ENCODE peak calls at places on chromosomes 7 and 10, in seven cellular contexts. One of them, this sample, is unnamed.

GRCh38 chr7:107045195-107045960 is 873 bp downstream of the PRKAR2B start:
- DNase-seq in H1: no peak
- DNase-seq in GM12878: no peak
- DNase-seq in HCT116: no peak
- DNase-seq in K562: peak
- DNase-seq in SK-N-SH: peak
- DNase-seq in HepG2: no peak
- DNase-seq in this sample: no peak

GRCh38 chr10:22505923-22506685 is 160.8 kb downstream of the SPAG6 start:
- DNase-seq in H1: no peak
- DNase-seq in GM12878: no peak
- DNase-seq in HCT116: no peak
- DNase-seq in K562: no peak
- DNase-seq in SK-N-SH: no peak
- DNase-seq in HepG2: no peak
- DNase-seq in this sample: no peak

GRCh38 chr10:102188298-102188940 is 36.2 kb downstream of the NOLC1 start:
- DNase-seq in H1: no peak
- DNase-seq in GM12878: no peak
- DNase-seq in HCT116: no peak
- DNase-seq in K562: no peak
- DNase-seq in SK-N-SH: no peak
- DNase-seq in HepG2: peak
- DNase-seq in this sample: no peak

GRCh38 chr10:63346015-63346441 is 119.7 kb downstream of the JMJD1C start:
- DNase-seq in H1: no peak
- DNase-seq in GM12878: no peak
- DNase-seq in HCT116: no peak
- DNase-seq in K562: no peak
- DNase-seq in SK-N-SH: no peak
- DNase-seq in HepG2: peak
- DNase-seq in this sample: no peak

GRCh38 chr7:30894866-30895408 is 16.7 kb upstream of the AQP1 start:
- DNase-seq in H1: no peak
- DNase-seq in GM12878: no peak
- DNase-seq in HCT116: no peak
- DNase-seq in K562: no peak
- DNase-seq in SK-N-SH: no peak
- DNase-seq in HepG2: no peak
- DNase-seq in this sample: no peak

GRCh38 chr7:95549818-95550529 is 46.3 kb downstream of the PDK4 start:
- DNase-seq in H1: no peak
- DNase-seq in GM12878: no peak
- DNase-seq in HCT116: peak
- DNase-seq in K562: peak
- DNase-seq in SK-N-SH: no peak
- DNase-seq in HepG2: no peak
- DNase-seq in this sample: peak

GRCh38 chr7:140304071-140304799 is 94.1 kb downstream of the SLC37A3 start:
- DNase-seq in H1: no peak
- DNase-seq in GM12878: peak
- DNase-seq in HCT116: no peak
- DNase-seq in K562: peak
- DNase-seq in SK-N-SH: peak
- DNase-seq in HepG2: peak
- DNase-seq in this sample: peak

GRCh38 chr7:156903232-156903909 is 10.4 kb upstream of the LMBR1 start:
- DNase-seq in H1: no peak
- DNase-seq in GM12878: no peak
- DNase-seq in HCT116: peak
- DNase-seq in K562: no peak
- DNase-seq in SK-N-SH: no peak
- DNase-seq in HepG2: peak
- DNase-seq in this sample: no peak

GRCh38 chr7:44327981-44328380 is 2.6 kb upstream of the CAMK2B start:
- DNase-seq in H1: no peak
- DNase-seq in GM12878: no peak
- DNase-seq in HCT116: no peak
- DNase-seq in K562: no peak
- DNase-seq in SK-N-SH: peak
- DNase-seq in HepG2: no peak
- DNase-seq in this sample: no peak

GRCh38 chr7:18495412-18496335 is at the start of gene HDAC9:
- DNase-seq in H1: no peak
- DNase-seq in GM12878: peak
- DNase-seq in HCT116: no peak
- DNase-seq in K562: no peak
- DNase-seq in SK-N-SH: peak
- DNase-seq in HepG2: no peak
- DNase-seq in this sample: peak

GRCh38 chr10:72334832-72335393 is 19.8 kb downstream of the DNAJB12 start:
- DNase-seq in H1: no peak
- DNase-seq in GM12878: peak
- DNase-seq in HCT116: no peak
- DNase-seq in K562: no peak
- DNase-seq in SK-N-SH: peak
- DNase-seq in HepG2: peak
- DNase-seq in this sample: peak

GRCh38 chr7:46291064-46291463 is 370.0 kb upstream of the IGFBP3 start:
- DNase-seq in H1: no peak
- DNase-seq in GM12878: peak
- DNase-seq in HCT116: no peak
- DNase-seq in K562: no peak
- DNase-seq in SK-N-SH: peak
- DNase-seq in HepG2: no peak
- DNase-seq in this sample: peak

GRCh38 chr7:20653636-20654035 is 38.2 kb downstream of the ABCB5 start:
- DNase-seq in H1: no peak
- DNase-seq in GM12878: no peak
- DNase-seq in HCT116: no peak
- DNase-seq in K562: no peak
- DNase-seq in SK-N-SH: no peak
- DNase-seq in HepG2: no peak
- DNase-seq in this sample: no peak

GRCh38 chr7:17233643-17234397 is 64.6 kb upstream of the AHR start:
- DNase-seq in H1: no peak
- DNase-seq in GM12878: peak
- DNase-seq in HCT116: no peak
- DNase-seq in K562: no peak
- DNase-seq in SK-N-SH: no peak
- DNase-seq in HepG2: no peak
- DNase-seq in this sample: no peak

GRCh38 chr7:106723398-106723797 is 62.4 kb upstream of the CCDC71L start:
- DNase-seq in H1: no peak
- DNase-seq in GM12878: no peak
- DNase-seq in HCT116: no peak
- DNase-seq in K562: no peak
- DNase-seq in SK-N-SH: no peak
- DNase-seq in HepG2: no peak
- DNase-seq in this sample: no peak

GRCh38 chr10:97631098-97631497 is 2.2 kb downstream of the MORN4 start:
- DNase-seq in H1: no peak
- DNase-seq in GM12878: no peak
- DNase-seq in HCT116: no peak
- DNase-seq in K562: no peak
- DNase-seq in SK-N-SH: no peak
- DNase-seq in HepG2: no peak
- DNase-seq in this sample: no peak

GRCh38 chr10:97635577-97635976 is 2.3 kb upstream of the MORN4 start:
- DNase-seq in H1: no peak
- DNase-seq in GM12878: no peak
- DNase-seq in HCT116: no peak
- DNase-seq in K562: no peak
- DNase-seq in SK-N-SH: no peak
- DNase-seq in HepG2: no peak
- DNase-seq in this sample: no peak

GRCh38 chr10:97633921-97634320 is 621 bp upstream of the MORN4 start:
- DNase-seq in H1: no peak
- DNase-seq in GM12878: no peak
- DNase-seq in HCT116: peak
- DNase-seq in K562: no peak
- DNase-seq in SK-N-SH: no peak
- DNase-seq in HepG2: peak
- DNase-seq in this sample: no peak

GRCh38 chr10:97629289-97629688 is 4.0 kb downstream of the MORN4 start:
- DNase-seq in H1: no peak
- DNase-seq in GM12878: no peak
- DNase-seq in HCT116: no peak
- DNase-seq in K562: no peak
- DNase-seq in SK-N-SH: no peak
- DNase-seq in HepG2: no peak
- DNase-seq in this sample: no peak

DNA sequence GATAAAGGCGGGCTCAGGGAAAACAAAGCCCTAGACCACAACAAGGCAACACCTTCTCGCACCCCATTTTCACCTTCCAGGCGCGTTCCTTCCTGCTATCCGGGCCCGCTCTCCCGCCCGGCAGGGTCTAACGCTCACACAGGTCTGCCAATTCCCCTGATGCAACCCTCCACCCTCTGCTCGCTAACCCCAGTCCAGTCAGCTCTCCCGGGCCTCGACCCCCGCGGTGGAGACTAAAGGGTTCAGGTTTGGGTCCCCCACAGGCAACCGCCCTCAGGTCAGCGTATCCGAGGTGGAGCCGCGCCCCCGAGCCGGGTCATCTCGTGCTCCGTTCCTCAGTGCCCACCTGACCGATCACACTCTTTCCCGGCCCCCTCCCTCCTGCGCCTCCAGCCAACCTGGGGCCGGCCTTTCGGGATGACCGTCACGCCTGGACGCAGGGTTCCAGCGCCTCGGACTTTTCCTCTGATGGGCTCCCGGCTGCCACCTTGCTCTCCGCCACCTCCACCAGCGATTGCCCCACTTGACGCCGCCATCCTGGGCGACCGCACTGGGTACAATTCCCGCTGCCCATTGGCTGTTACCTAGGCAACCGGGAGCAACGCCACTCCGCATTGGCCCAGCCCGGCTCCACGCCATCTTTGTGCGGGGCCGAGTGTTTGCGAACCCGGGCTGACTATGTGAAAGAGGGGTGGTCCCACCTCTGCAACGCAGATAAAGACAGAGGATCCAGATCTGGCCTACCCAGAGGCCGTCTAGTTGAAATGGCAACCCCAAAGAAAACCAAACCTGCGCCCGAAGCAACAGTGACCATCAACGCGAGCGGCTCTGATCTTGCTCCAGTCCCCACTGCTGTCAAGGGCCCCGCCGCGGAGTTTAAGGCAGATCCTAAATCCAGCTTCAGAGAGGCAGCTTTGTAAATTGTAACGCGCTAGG is at the start of gene MORN4:
- DNase-seq in H1: peak
- DNase-seq in GM12878: peak
- DNase-seq in HCT116: peak
- DNase-seq in K562: peak
- DNase-seq in SK-N-SH: peak
- DNase-seq in HepG2: peak
- DNase-seq in this sample: peak
- TF ChIP-seq JUND in H1: no peak
- TF ChIP-seq JUND in GM12878: no peak
- TF ChIP-seq JUND in HCT116: no peak
- TF ChIP-seq JUND in K562: no peak
- TF ChIP-seq JUND in SK-N-SH: no peak
- TF ChIP-seq JUND in HepG2: peak
- TF ChIP-seq JUND in this sample: no peak

GRCh38 chr10:69479241-69479730 is 28.0 kb downstream of the TSPAN15 start:
- DNase-seq in H1: no peak
- DNase-seq in GM12878: no peak
- DNase-seq in HCT116: no peak
- DNase-seq in K562: no peak
- DNase-seq in SK-N-SH: peak
- DNase-seq in HepG2: no peak
- DNase-seq in this sample: no peak

GRCh38 chr10:69479737-69480412 is 28.6 kb downstream of the TSPAN15 start:
- DNase-seq in H1: no peak
- DNase-seq in GM12878: no peak
- DNase-seq in HCT116: no peak
- DNase-seq in K562: no peak
- DNase-seq in SK-N-SH: no peak
- DNase-seq in HepG2: no peak
- DNase-seq in this sample: no peak

GRCh38 chr10:69475433-69475830 is 24.2 kb downstream of the TSPAN15 start:
- DNase-seq in H1: no peak
- DNase-seq in GM12878: no peak
- DNase-seq in HCT116: no peak
- DNase-seq in K562: no peak
- DNase-seq in SK-N-SH: no peak
- DNase-seq in HepG2: no peak
- DNase-seq in this sample: no peak

GRCh38 chr10:69481280-69481679 is 30.0 kb downstream of the TSPAN15 start:
- DNase-seq in H1: no peak
- DNase-seq in GM12878: no peak
- DNase-seq in HCT116: no peak
- DNase-seq in K562: no peak
- DNase-seq in SK-N-SH: no peak
- DNase-seq in HepG2: no peak
- DNase-seq in this sample: no peak

GRCh38 chr10:69477968-69478597 is 26.8 kb downstream of the TSPAN15 start:
- DNase-seq in H1: no peak
- DNase-seq in GM12878: no peak
- DNase-seq in HCT116: no peak
- DNase-seq in K562: no peak
- DNase-seq in SK-N-SH: no peak
- DNase-seq in HepG2: no peak
- DNase-seq in this sample: no peak
- TF ChIP-seq JUND in H1: no peak
- TF ChIP-seq JUND in GM12878: no peak
- TF ChIP-seq JUND in HCT116: no peak
- TF ChIP-seq JUND in K562: no peak
- TF ChIP-seq JUND in SK-N-SH: no peak
- TF ChIP-seq JUND in HepG2: no peak
- TF ChIP-seq JUND in this sample: no peak

GRCh38 chr10:117565068-117565467 is 22.5 kb downstream of the EMX2 start:
- DNase-seq in H1: no peak
- DNase-seq in GM12878: no peak
- DNase-seq in HCT116: no peak
- DNase-seq in K562: no peak
- DNase-seq in SK-N-SH: no peak
- DNase-seq in HepG2: no peak
- DNase-seq in this sample: no peak
- TF ChIP-seq JUND in H1: no peak
- TF ChIP-seq JUND in GM12878: no peak
- TF ChIP-seq JUND in HCT116: no peak
- TF ChIP-seq JUND in K562: no peak
- TF ChIP-seq JUND in SK-N-SH: no peak
- TF ChIP-seq JUND in HepG2: no peak
- TF ChIP-seq JUND in this sample: no peak

DNA sequence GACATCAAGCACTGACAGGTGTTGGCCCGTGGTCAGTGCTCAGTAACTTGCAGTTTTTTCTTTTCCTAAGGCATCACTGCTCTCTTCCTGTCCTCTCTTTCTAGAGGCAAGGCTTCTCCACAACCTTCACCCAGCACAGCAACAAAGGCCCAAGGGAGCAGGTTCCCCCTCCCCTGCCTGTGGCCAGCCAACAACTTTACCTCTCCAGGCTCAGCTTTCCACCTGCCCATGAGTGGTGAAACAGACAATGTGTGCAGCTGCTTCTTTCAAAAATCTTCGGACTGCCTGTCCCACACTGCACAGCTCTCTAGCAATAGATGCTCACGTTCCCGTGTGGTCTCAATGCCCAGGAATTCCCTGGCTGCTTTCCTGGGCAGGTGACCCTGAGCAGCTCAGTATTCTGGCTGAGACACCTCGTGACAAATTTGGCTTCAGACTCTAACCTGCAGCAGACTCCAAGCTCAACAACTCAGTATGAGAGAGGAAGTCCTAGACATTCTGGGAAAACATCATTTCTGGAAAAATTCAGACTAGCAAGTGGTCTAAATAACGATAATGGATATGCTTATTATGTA is 28.9 kb upstream of the TMEM72 start:
- DNase-seq in H1: no peak
- DNase-seq in GM12878: no peak
- DNase-seq in HCT116: no peak
- DNase-seq in K562: no peak
- DNase-seq in SK-N-SH: no peak
- DNase-seq in HepG2: no peak
- DNase-seq in this sample: no peak
- TF ChIP-seq JUND in H1: no peak
- TF ChIP-seq JUND in GM12878: no peak
- TF ChIP-seq JUND in HCT116: no peak
- TF ChIP-seq JUND in K562: no peak
- TF ChIP-seq JUND in SK-N-SH: no peak
- TF ChIP-seq JUND in HepG2: no peak
- TF ChIP-seq JUND in this sample: no peak